ENCODE peak calls at places on chromosomes 2 and 18, in four cellular contexts. One of them, this sample, is unnamed.

GRCh38 chr2:177667626-177668025 is 275.1 kb downstream of the AGPS start:
- DNase-seq in spleen: no peak
- DNase-seq in stomach: no peak
- DNase-seq in esophagus squamous epithelium: no peak
- DNase-seq in this sample: no peak

GRCh38 chr2:24435391-24436316 is 55.4 kb upstream of the NCOA1 start:
- DNase-seq in spleen: no peak
- DNase-seq in stomach: peak; percentile 64
- DNase-seq in esophagus squamous epithelium: no peak
- DNase-seq in this sample: no peak

GRCh38 chr18:56988022-56988421 is 158.9 kb upstream of the BOD1L2 start:
- DNase-seq in spleen: no peak
- DNase-seq in stomach: no peak
- DNase-seq in esophagus squamous epithelium: no peak
- DNase-seq in this sample: no peak

GRCh38 chr2:106596844-106597243 is 109.7 kb downstream of the CD8B2 start:
- DNase-seq in spleen: no peak
- DNase-seq in stomach: no peak
- DNase-seq in esophagus squamous epithelium: no peak
- DNase-seq in this sample: no peak

GRCh38 chr2:25521665-25522387 is 151.6 kb downstream of the DTNB start:
- DNase-seq in spleen: no peak
- DNase-seq in stomach: no peak
- DNase-seq in esophagus squamous epithelium: no peak
- DNase-seq in this sample: no peak

GRCh38 chr2:168143813-168144212 is 103.6 kb downstream of the STK39 start:
- DNase-seq in spleen: no peak
- DNase-seq in stomach: no peak
- DNase-seq in esophagus squamous epithelium: no peak
- DNase-seq in this sample: no peak

GRCh38 chr2:8647462-8647857 is 34.4 kb upstream of the ID2 start:
- DNase-seq in spleen: no peak
- DNase-seq in stomach: no peak
- DNase-seq in esophagus squamous epithelium: no peak
- DNase-seq in this sample: no peak

GRCh38 chr2:71687412-71687811 is 234.1 kb downstream of the DYSF start:
- DNase-seq in spleen: peak; percentile 33
- DNase-seq in stomach: no peak
- DNase-seq in esophagus squamous epithelium: no peak
- DNase-seq in this sample: no peak

GRCh38 chr2:127048969-127049897 is 57.7 kb downstream of the BIN1 start:
- DNase-seq in spleen: peak; percentile 70
- DNase-seq in stomach: peak; percentile 14
- DNase-seq in esophagus squamous epithelium: no peak
- DNase-seq in this sample: peak; percentile 79

GRCh38 chr18:29361843-29362242 is 1184.9 kb upstream of the CDH2 start:
- DNase-seq in spleen: no peak
- DNase-seq in stomach: no peak
- DNase-seq in esophagus squamous epithelium: no peak
- DNase-seq in this sample: no peak

GRCh38 chr2:46615555-46616487 is 136.5 kb downstream of the TMEM247 start:
- DNase-seq in spleen: peak; percentile 77
- DNase-seq in stomach: no peak
- DNase-seq in esophagus squamous epithelium: no peak
- DNase-seq in this sample: peak; percentile 11

GRCh38 chr2:43068053-43068471 is 158.3 kb downstream of the ZFP36L2 start:
- DNase-seq in spleen: peak; percentile 57
- DNase-seq in stomach: peak; percentile 22
- DNase-seq in esophagus squamous epithelium: no peak
- DNase-seq in this sample: no peak

GRCh38 chr18:46034230-46034629 is 37.8 kb downstream of the PSTPIP2 start:
- DNase-seq in spleen: no peak
- DNase-seq in stomach: no peak
- DNase-seq in esophagus squamous epithelium: no peak
- DNase-seq in this sample: no peak

GRCh38 chr2:211609127-211609526 is 929.5 kb downstream of the ERBB4 start:
- DNase-seq in spleen: no peak
- DNase-seq in stomach: no peak
- DNase-seq in esophagus squamous epithelium: no peak
- DNase-seq in this sample: no peak

GRCh38 chr18:10923671-10924070 is 225.7 kb downstream of the PIEZO2 start:
- DNase-seq in spleen: no peak
- DNase-seq in stomach: no peak
- DNase-seq in esophagus squamous epithelium: no peak
- DNase-seq in this sample: no peak

GRCh38 chr2:210198326-210198725 is 26.9 kb downstream of the ACADL start:
- DNase-seq in spleen: no peak
- DNase-seq in stomach: no peak
- DNase-seq in esophagus squamous epithelium: no peak
- DNase-seq in this sample: no peak

GRCh38 chr18:23864620-23865019 is 149.9 kb upstream of the TTC39C start:
- DNase-seq in spleen: no peak
- DNase-seq in stomach: no peak
- DNase-seq in esophagus squamous epithelium: no peak
- DNase-seq in this sample: no peak

GRCh38 chr2:192194065-192194865 is 468 bp downstream of the TMEFF2 start:
- DNase-seq in spleen: peak; percentile 78
- DNase-seq in stomach: no peak
- DNase-seq in esophagus squamous epithelium: no peak
- DNase-seq in this sample: no peak

GRCh38 chr18:57422313-57422872 is 12.8 kb upstream of the ONECUT2 start:
- DNase-seq in spleen: no peak
- DNase-seq in stomach: no peak
- DNase-seq in esophagus squamous epithelium: no peak
- DNase-seq in this sample: no peak

GRCh38 chr2:223989860-223990237 is 32.6 kb downstream of the MRPL44 start:
- DNase-seq in spleen: no peak
- DNase-seq in stomach: no peak
- DNase-seq in esophagus squamous epithelium: no peak
- DNase-seq in this sample: no peak

GRCh38 chr2:165863816-165864221 is 69.8 kb upstream of the GALNT3 start:
- DNase-seq in spleen: no peak
- DNase-seq in stomach: no peak
- DNase-seq in esophagus squamous epithelium: no peak
- DNase-seq in this sample: no peak

GRCh38 chr18:58476521-58477210 is 152.2 kb downstream of the ALPK2 start:
- DNase-seq in spleen: no peak
- DNase-seq in stomach: no peak
- DNase-seq in esophagus squamous epithelium: no peak
- DNase-seq in this sample: no peak

GRCh38 chr2:143514413-143514812 is 385.2 kb downstream of the ARHGAP15 start:
- DNase-seq in spleen: no peak
- DNase-seq in stomach: no peak
- DNase-seq in esophagus squamous epithelium: no peak
- DNase-seq in this sample: no peak

GRCh38 chr2:128751751-128752150 is 433.1 kb upstream of the HS6ST1 start:
- DNase-seq in spleen: no peak
- DNase-seq in stomach: no peak
- DNase-seq in esophagus squamous epithelium: no peak
- DNase-seq in this sample: no peak
- H3K4me3 ChIP-seq in spleen: no peak overlapping the region
- H3K4me3 ChIP-seq in stomach: no peak overlapping the region
- H3K4me3 ChIP-seq in esophagus squamous epithelium: no peak overlapping the region
- H3K4me3 ChIP-seq in this sample: no peak overlapping the region

DNA sequence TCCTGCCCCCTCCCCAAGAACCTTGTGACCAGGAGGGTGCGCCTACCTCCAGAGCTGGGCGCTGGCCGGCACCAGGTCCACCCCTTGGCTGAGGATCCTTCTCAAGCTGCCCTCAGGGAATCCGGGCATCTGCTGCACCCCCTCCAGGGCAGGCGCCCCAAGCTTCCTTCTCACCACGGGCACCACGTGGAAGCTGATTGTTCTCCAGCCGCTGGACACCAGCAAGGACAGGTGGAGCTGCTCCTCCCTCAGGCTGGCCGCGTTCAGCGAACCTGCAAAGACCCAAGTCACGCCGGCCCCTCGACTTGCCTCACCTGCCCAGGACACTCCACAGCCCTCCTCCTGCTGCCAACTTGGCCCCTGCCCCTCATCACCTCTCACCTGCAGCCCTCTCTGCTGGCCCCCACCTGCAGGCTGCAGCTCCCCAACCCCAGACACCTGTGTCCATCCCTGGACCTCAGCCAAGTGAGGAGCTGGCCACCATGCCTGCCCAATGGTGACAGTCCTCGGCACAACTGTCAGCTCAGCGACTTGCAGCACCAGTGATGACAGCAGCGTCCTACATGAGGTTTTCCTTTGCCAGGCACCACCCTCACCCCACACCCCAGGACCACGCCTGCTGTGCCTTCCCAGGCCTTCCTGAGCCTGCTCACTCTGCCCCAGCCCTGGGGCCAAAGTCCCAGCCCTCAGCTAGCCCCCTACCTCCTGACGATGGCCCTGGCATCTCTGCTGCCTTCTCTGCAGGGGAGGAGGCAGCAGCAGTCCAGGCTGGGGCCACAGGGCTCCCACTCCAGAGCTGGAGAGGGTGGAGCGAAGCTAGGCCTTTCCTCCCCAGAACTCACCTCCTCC is 4.2 kb downstream of the MAB21L4 start:
- DNase-seq in spleen: no peak
- DNase-seq in stomach: no peak
- DNase-seq in esophagus squamous epithelium: no peak
- DNase-seq in this sample: peak; percentile 59
- TF ChIP-seq CTCF in spleen: no peak
- TF ChIP-seq CTCF in stomach: no peak
- TF ChIP-seq CTCF in esophagus squamous epithelium: no peak
- TF ChIP-seq CTCF in this sample: no peak

DNA sequence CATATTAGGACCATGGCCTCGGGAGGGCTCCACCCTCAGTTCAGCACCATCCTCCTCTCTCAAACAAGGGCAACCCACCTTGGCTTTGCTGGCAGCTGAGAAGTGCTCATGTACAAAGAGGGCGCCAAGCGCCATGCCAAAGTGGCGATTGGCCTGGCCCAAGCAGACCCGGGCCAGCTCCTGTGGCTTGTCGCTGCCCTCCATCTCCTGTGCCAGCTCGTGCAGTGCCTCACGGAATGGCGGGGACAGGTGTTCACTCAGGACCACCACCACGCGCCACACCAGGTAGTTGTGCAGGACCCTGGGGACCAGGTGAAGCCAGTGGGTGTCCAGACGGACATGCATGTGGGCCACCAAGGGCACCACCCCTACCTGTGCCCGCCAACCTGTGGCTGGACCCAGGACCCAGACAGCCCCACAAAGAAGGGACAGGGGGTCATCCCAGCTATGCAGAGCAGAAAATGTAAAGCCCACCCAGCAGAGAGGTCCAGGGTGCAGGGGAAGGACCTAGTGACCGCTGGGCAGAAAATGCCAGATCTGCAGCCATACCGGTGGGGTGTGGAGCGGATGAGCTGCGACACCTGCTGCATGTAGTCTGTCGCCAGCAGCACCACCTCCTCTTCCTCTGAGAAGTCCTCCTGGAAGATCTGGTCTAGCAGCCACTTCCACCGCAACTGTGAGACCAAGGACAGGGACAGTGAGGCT is 3.6 kb downstream of the ECEL1 start:
- DNase-seq in spleen: peak; percentile 59
- DNase-seq in stomach: no peak
- DNase-seq in esophagus squamous epithelium: no peak
- DNase-seq in this sample: peak; percentile 60
- H3K27me3 ChIP-seq in spleen: peaks cover 52% of the 10 kb centered on the region
- H3K27me3 ChIP-seq in stomach: peaks cover 97% of the 10 kb centered on the region
- H3K27me3 ChIP-seq in esophagus squamous epithelium: peaks cover 99% of the 10 kb centered on the region
- H3K27me3 ChIP-seq in this sample: peaks cover 7% of the 10 kb centered on the region

GRCh38 chr2:40123321-40123720 is 328.6 kb downstream of the SLC8A1 start:
- DNase-seq in spleen: no peak
- DNase-seq in stomach: no peak
- DNase-seq in esophagus squamous epithelium: no peak
- DNase-seq in this sample: no peak
- H3K4me3 ChIP-seq in spleen: no peak overlapping the region
- H3K4me3 ChIP-seq in stomach: no peak overlapping the region
- H3K4me3 ChIP-seq in esophagus squamous epithelium: no peak overlapping the region
- H3K4me3 ChIP-seq in this sample: no peak overlapping the region

GRCh38 chr18:65257157-65257556 is 493.7 kb upstream of the CDH7 start:
- DNase-seq in spleen: no peak
- DNase-seq in stomach: no peak
- DNase-seq in esophagus squamous epithelium: no peak
- DNase-seq in this sample: no peak

GRCh38 chr18:65260030-65260429 is 490.8 kb upstream of the CDH7 start:
- DNase-seq in spleen: no peak
- DNase-seq in stomach: no peak
- DNase-seq in esophagus squamous epithelium: no peak
- DNase-seq in this sample: no peak

GRCh38 chr18:65259403-65259802 is 491.4 kb upstream of the CDH7 start:
- DNase-seq in spleen: no peak
- DNase-seq in stomach: no peak
- DNase-seq in esophagus squamous epithelium: no peak
- DNase-seq in this sample: no peak

DNA sequence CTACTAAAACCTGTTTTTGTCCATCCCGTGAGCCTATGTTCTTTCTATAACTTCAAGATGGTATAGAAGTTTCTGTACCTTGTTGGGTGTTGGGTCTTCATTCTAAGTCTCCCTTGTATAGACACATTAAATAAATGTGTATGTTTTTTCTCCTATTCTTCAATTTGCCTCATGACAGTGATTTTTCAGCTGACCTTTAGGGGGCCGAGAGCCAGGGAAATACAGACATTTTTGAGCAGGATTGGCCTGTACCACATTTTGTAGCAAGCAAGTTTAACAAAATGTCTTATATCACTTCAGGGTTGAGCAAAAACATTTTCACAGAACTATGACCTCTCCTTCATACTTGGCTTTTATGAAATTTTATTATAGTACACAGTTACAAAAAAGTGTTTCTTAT is 495.4 kb upstream of the CDH7 start:
- DNase-seq in spleen: no peak
- DNase-seq in stomach: no peak
- DNase-seq in esophagus squamous epithelium: no peak
- DNase-seq in this sample: no peak
- TF ChIP-seq CTCF in spleen: no peak
- TF ChIP-seq CTCF in stomach: no peak
- TF ChIP-seq CTCF in esophagus squamous epithelium: no peak
- TF ChIP-seq CTCF in this sample: no peak

GRCh38 chr2:44802409-44803099 is 138.9 kb upstream of the SIX3 start:
- DNase-seq in spleen: no peak
- DNase-seq in stomach: peak; percentile 24
- DNase-seq in esophagus squamous epithelium: no peak
- DNase-seq in this sample: no peak
- H3K27me3 ChIP-seq in spleen: peaks cover 77% of the 10 kb centered on the region
- H3K27me3 ChIP-seq in stomach: peaks cover 100% of the 10 kb centered on the region
- H3K27me3 ChIP-seq in esophagus squamous epithelium: peaks cover 100% of the 10 kb centered on the region
- H3K27me3 ChIP-seq in this sample: peaks cover 20% of the 10 kb centered on the region

DNA sequence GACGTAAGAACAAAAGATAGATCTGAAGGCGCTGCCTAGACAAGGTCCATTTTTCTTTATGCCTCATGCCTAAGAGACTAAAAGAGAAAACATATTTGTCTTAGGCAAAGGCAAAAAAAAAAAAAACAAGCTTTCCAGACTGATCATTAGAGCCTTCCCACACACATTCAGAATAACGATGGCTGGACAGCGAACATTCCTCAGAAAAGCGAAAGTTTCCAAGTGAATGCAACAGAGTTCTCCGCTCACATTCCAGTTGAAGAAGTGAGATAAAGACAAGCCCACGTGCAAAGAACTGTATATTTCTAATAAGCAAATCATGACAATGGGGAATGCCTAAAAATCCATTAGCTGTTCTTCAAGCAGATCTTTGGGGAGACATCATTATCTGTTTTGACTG is 347.9 kb downstream of the METTL4 start:
- DNase-seq in spleen: no peak
- DNase-seq in stomach: no peak
- DNase-seq in esophagus squamous epithelium: no peak
- DNase-seq in this sample: no peak
- H3K4me3 ChIP-seq in spleen: no peak overlapping the region
- H3K4me3 ChIP-seq in stomach: peak overlapping the region; percentile 30
- H3K4me3 ChIP-seq in esophagus squamous epithelium: peak overlapping the region; percentile 19
- H3K4me3 ChIP-seq in this sample: no peak overlapping the region

GRCh38 chr2:186903183-186903582 is 54.2 kb upstream of the ZSWIM2 start:
- DNase-seq in spleen: no peak
- DNase-seq in stomach: no peak
- DNase-seq in esophagus squamous epithelium: no peak
- DNase-seq in this sample: no peak
- TF ChIP-seq CTCF in spleen: peak; percentile 32
- TF ChIP-seq CTCF in stomach: peak; percentile 22
- TF ChIP-seq CTCF in esophagus squamous epithelium: no peak
- TF ChIP-seq CTCF in this sample: no peak

This sample was measured in pancreas.